ENCODE peak calls at places on chromosome 3, in four cellular contexts. E is adrenal gland, C is NCI-H69, F is MCF 10A. B is an unnamed sample.

GRCh38 chr3:45917146-45917885 is 25.9 kb upstream of the CXCR6 start:
- DNase-seq in E (no peak), C (peak), F (peak), B (no peak)

GRCh38 chr3:123069021-123069381 is 2.2 kb downstream of the PDIA5 start:
- DNase-seq in E (no peak), C (peak), F (no peak), B (no peak)

GRCh38 chr3:52848617-52849016 is 13.8 kb upstream of the MUSTN1 start:
- DNase-seq in E (peak), C (no peak), F (peak), B (peak)

GRCh38 chr3:66133050-66133757 is 87.6 kb upstream of the SLC25A26 start:
- DNase-seq in E (no peak), C (no peak), F (no peak), B (no peak)

GRCh38 chr3:146131616-146132410 is 29.2 kb downstream of the PLOD2 start:
- DNase-seq in E (no peak), C (no peak), F (peak), B (no peak)

GRCh38 chr3:107994181-107994580 is 96.7 kb downstream of the CD47 start:
- DNase-seq in E (no peak), C (peak), F (no peak), B (no peak)

GRCh38 chr3:134797080-134797801 is 2.2 kb downstream of the EPHB1 start:
- DNase-seq in E (no peak), C (peak), F (no peak), B (no peak)

GRCh38 chr3:184741259-184741556 is 29.3 kb upstream of the MAGEF1 start:
- DNase-seq in E (no peak), C (peak), F (peak), B (no peak)

GRCh38 chr3:175342196-175342595 is 483.1 kb downstream of the NAALADL2 start:
- DNase-seq in E (no peak), C (no peak), F (no peak), B (no peak)

GRCh38 chr3:188584162-188584529 is 430.2 kb downstream of the LPP start:
- DNase-seq in E (peak), C (no peak), F (peak), B (no peak)

GRCh38 chr3:123759311-123759710 is 124.8 kb downstream of the MYLK start:
- DNase-seq in E (no peak), C (peak), F (no peak), B (no peak)

GRCh38 chr3:149936812-149937230 is 33.9 kb downstream of the PFN2 start:
- DNase-seq in E (peak), C (peak), F (peak), B (peak)

GRCh38 chr3:52742418-52743041 is 28.2 kb downstream of the NEK4 start:
- DNase-seq in E (no peak), C (peak), F (peak), B (no peak)

GRCh38 chr3:31364711-31365110 is 168.0 kb upstream of the STT3B start:
- DNase-seq in E (no peak), C (peak), F (no peak), B (no peak)

GRCh38 chr3:154181127-154181691 is 60.0 kb downstream of the ARHGEF26 start:
- DNase-seq in E (no peak), C (peak), F (no peak), B (no peak)

GRCh38 chr3:134232146-134232545 is 18.5 kb downstream of the RYK start:
- DNase-seq in E (no peak), C (no peak), F (peak), B (no peak)

GRCh38 chr3:154095832-154096421 is 25.3 kb upstream of the ARHGEF26 start:
- DNase-seq in E (no peak), C (peak), F (peak), B (no peak)

GRCh38 chr3:48407542-48408099 is 22.3 kb downstream of the PLXNB1 start:
- DNase-seq in E (peak), C (no peak), F (no peak), B (no peak)

GRCh38 chr3:69108813-69109212 is 13.6 kb downstream of the LMOD3 start:
- DNase-seq in E (no peak), C (no peak), F (no peak), B (no peak)